ENCODE peak calls at places on chromosomes 1 and 21, in seven cellular contexts. K is cardiac muscle cell, Q is tibial artery, L is A549, V is body of pancreas, W is left ventricle myocardium inferior, J is suprapubic skin. G is an unnamed sample.

GRCh38 chr1:154420172-154420571 is 15.0 kb downstream of the IL6R start:
- DNase-seq in Q (peak; percentile 98), J (peak; percentile 95), L (peak; percentile 86), V (peak; percentile 89), K (no peak), W (peak; percentile 82), G (peak; percentile 83)

GRCh38 chr1:68111804-68112436 is 61.5 kb upstream of the DIRAS3 start:
- DNase-seq in K (peak; percentile 77), W (peak; percentile 67), V (peak; percentile 70), L (peak; percentile 79), J (no peak), Q (peak; percentile 79), G (no peak)

GRCh38 chr1:93907718-93908117 is 1.5 kb downstream of the GCLM start:
- DNase-seq in K (no peak), J (no peak), V (peak; percentile 23), L (peak; percentile 47), Q (no peak), W (peak; percentile 24), G (no peak)

GRCh38 chr21:44374601-44375280 is 21.3 kb downstream of the TRPM2 start:
- DNase-seq in Q (peak; percentile 35), L (no peak), W (no peak), K (no peak), V (no peak), J (no peak), G (no peak)

GRCh38 chr21:36699026-36699545 is at the start of gene SIM2:
- DNase-seq in V (no peak), Q (no peak), W (no peak), L (peak; percentile 75), K (peak; percentile 61), J (no peak), G (peak; percentile 88)

GRCh38 chr1:167526659-167527383 is 8.5 kb upstream of the CD247 start:
- DNase-seq in K (no peak), L (no peak), W (no peak), J (no peak), V (no peak), Q (no peak), G (no peak)

GRCh38 chr1:54334996-54335395 is 71.2 kb downstream of the SSBP3 start:
- DNase-seq in V (no peak), Q (no peak), K (no peak), W (no peak), L (no peak), J (no peak), G (no peak)

GRCh38 chr1:115771847-115772457 is 3.4 kb upstream of the CASQ2 start:
- DNase-seq in L (peak; percentile 75), J (peak; percentile 75), K (peak; percentile 84), Q (peak; percentile 83), V (peak; percentile 80), W (peak; percentile 54), G (peak; percentile 87)

GRCh38 chr1:96365076-96365475 is 356.5 kb upstream of the PTBP2 start:
- DNase-seq in L (no peak), V (no peak), J (no peak), K (no peak), Q (no peak), W (no peak), G (no peak)

GRCh38 chr1:204073837-204074273 is 940 bp downstream of the SOX13 start:
- DNase-seq in W (no peak), V (peak; percentile 32), Q (no peak), L (peak; percentile 36), J (no peak), K (peak; percentile 33), G (no peak)

GRCh38 chr1:186220911-186221310 is 154.1 kb downstream of the TPR start:
- DNase-seq in L (no peak), K (no peak), W (no peak), Q (no peak), V (no peak), J (no peak), G (no peak)

GRCh38 chr1:87951852-87952251 is 623.2 kb downstream of the LMO4 start:
- DNase-seq in V (no peak), W (no peak), J (no peak), Q (no peak), L (no peak), K (peak; percentile 51), G (no peak)

GRCh38 chr1:97192872-97193572 is 471.4 kb downstream of the PTBP2 start:
- DNase-seq in L (peak; percentile 53), Q (no peak), W (no peak), J (no peak), K (no peak), V (peak; percentile 8), G (peak; percentile 62)

GRCh38 chr1:220908757-220909156 is 29.5 kb downstream of the HLX start:
- DNase-seq in V (peak; percentile 36), K (no peak), L (peak; percentile 21), J (no peak), Q (no peak), W (no peak), G (no peak)

GRCh38 chr21:16002872-16003466 is 273.2 kb downstream of the USP25 start:
- DNase-seq in V (no peak), K (no peak), W (no peak), Q (no peak), J (no peak), L (peak; percentile 20), G (no peak)

GRCh38 chr1:119475866-119476439 is 31.1 kb upstream of the HSD3B1 start:
- DNase-seq in K (peak; percentile 73), J (no peak), L (peak; percentile 53), V (peak; percentile 80), W (peak; percentile 19), Q (no peak), G (no peak)

GRCh38 chr21:37410639-37411038 is 44.1 kb downstream of the DYRK1A start:
- DNase-seq in V (no peak), K (no peak), J (no peak), Q (no peak), W (no peak), L (no peak), G (no peak)

GRCh38 chr1:64748222-64748621 is 3.3 kb downstream of the RAVER2 start:
- DNase-seq in K (no peak), L (no peak), W (no peak), V (no peak), Q (no peak), J (no peak), G (no peak)

GRCh38 chr1:64743954-64744491 is 852 bp upstream of the RAVER2 start:
- DNase-seq in W (no peak), V (no peak), K (no peak), L (no peak), J (no peak), Q (no peak), G (no peak)

GRCh38 chr1:64745181-64745985 is 508 bp downstream of the RAVER2 start:
- DNase-seq in K (peak; percentile 52), J (peak; percentile 61), W (peak; percentile 16), Q (peak; percentile 66), L (peak; percentile 37), V (peak; percentile 19), G (peak; percentile 54)

GRCh38 chr1:64745986-64746940 is 1.4 kb downstream of the RAVER2 start:
- DNase-seq in W (peak; percentile 20), L (no peak), V (no peak), K (no peak), Q (no peak), J (no peak), G (no peak)

GRCh38 chr1:64744492-64745180 is at the start of gene RAVER2:
- DNase-seq in K (peak; percentile 92), Q (peak; percentile 84), J (peak; percentile 66), L (peak; percentile 71), V (peak; percentile 86), W (peak; percentile 80), G (peak; percentile 76)
- TF ChIP-seq CTCF in K (peak; percentile 58), Q (peak; percentile 32), J (no peak), L (peak; percentile 65), V (peak; percentile 24), W (peak; percentile 60), G (peak; percentile 70)

DNA sequence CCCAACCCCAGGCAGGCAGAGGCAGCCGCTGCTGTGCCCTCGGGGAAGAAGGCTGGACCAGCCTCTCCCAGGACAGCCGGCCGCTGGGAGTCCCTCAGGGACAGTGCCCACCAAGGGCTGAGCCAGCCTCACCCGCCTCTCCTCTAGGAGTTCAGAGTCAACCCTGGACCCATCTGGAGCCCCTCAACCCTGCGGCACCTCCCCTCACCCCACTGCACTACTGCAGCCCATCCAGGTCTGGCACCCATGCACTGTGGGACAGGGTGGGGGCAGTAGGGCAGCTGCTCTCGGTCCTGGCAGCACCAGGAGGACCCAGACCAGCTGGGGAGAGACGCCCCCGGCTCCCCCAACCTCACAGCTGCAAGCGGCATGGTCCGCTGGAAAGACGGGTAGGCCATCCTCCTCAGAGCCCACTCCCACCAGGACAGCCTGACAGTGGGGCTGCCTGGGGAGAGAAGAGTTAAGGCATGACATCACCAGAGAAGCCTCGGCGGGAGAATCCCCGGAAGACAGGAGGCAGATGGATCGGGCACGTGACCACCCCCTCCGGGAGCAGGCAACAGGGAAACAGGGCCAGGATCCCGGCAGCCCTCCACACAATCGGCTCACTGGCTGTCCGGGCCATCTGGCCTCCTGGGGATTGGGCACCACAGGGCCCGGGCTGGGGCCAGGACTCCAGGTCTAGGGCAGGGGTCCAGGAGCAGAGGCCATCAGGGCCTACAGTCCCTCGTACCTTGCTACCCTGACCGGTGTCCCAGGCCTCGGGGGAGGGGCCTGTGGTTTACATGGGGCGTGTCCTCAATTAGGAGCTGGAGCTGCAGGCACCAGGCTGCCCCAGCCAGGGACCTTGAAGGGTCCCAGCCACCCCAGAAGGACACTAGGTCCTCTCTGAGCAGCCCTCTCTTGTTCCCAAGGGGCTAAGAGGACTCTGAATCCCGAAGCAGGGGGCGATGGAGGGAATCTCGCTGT is 3.1 kb downstream of the ACAP3 start:
- DNase-seq in W (peak; percentile 80), Q (peak; percentile 84), J (peak; percentile 89), V (peak; percentile 76), L (peak; percentile 64), K (peak; percentile 66), G (peak; percentile 92)
- H3K4me3 ChIP-seq in W (peak overlapping the region; percentile 81), Q (peak overlapping the region; percentile 80), J (peak overlapping the region; percentile 65), V (no peak overlapping the region), L (peak overlapping the region; percentile 29), K (no peak overlapping the region), G (peak overlapping the region; percentile 15)

GRCh38 chr1:184958554-184959353 is 15.6 kb downstream of the NIBAN1 start:
- DNase-seq in W (peak; percentile 70), Q (no peak), K (no peak), J (no peak), L (no peak), V (no peak), G (no peak)

GRCh38 chr1:184953600-184954219 is 20.6 kb downstream of the NIBAN1 start:
- DNase-seq in J (no peak), W (no peak), V (no peak), L (no peak), Q (no peak), K (no peak), G (no peak)

GRCh38 chr1:184954232-184954995 is 19.9 kb downstream of the NIBAN1 start:
- DNase-seq in W (no peak), V (no peak), J (no peak), K (peak; percentile 11), Q (no peak), L (no peak), G (no peak)

DNA sequence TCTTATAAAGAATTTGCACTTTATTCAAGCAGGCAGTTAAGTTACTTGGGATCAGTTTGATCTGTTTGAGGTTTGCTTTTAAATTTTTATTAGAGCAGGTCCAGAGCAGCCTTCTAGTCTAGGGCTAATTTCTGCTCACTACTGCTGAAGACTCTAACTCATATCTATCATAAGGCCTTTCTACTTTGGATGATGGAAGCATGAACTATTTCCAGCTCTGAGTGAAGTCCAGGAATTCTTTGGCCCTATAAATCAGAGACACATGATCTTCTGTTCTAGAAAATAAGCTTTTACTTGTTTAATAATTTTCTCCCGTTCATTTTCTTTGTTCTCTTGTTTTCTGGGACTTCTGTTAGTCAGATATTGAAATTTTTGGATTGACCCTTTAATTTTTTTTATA is 14.7 kb downstream of the NIBAN1 start:
- DNase-seq in W (no peak), J (no peak), K (no peak), V (no peak), Q (no peak), L (no peak), G (no peak)
- H3K9me3 ChIP-seq in W (no peaks in the 10 kb centered on the region), J (no peaks in the 10 kb centered on the region), K (no peaks in the 10 kb centered on the region), V (no peaks in the 10 kb centered on the region), Q (no peaks in the 10 kb centered on the region), L (no peaks in the 10 kb centered on the region), G (no peaks in the 10 kb centered on the region)

GRCh38 chr1:168610111-168610510 is 33.7 kb downstream of the XCL1 start:
- DNase-seq in L (no peak), J (no peak), V (no peak), W (no peak), Q (no peak), K (no peak), G (no peak)
- TF ChIP-seq CTCF in L (no peak), J (no peak), V (no peak), W (no peak), Q (no peak), K (peak; percentile 12), G (no peak)

G was measured in RWPE2.